ENCODE peak calls at places on chromosomes 4 and X, in six cellular contexts. U is GM12878, W is GM12892, Y is K562, D is H1, V is HepG2. I is an unnamed sample.

GRCh38 chrX:106436695-106437094 is 175.1 kb upstream of the RADX start:
- DNase-seq in U (no peak), W (no peak), Y (no peak), D (no peak), V (no peak), I (no peak)

GRCh38 chrX:123797543-123798447 is 62.1 kb upstream of the XIAP start:
- DNase-seq in U (no peak), W (no peak), Y (no peak), D (no peak), V (peak), I (no peak)

GRCh38 chrX:1491851-1492349 is 39.2 kb upstream of the ASMTL start:
- DNase-seq in U (peak), W (peak), Y (peak), D (peak), V (peak), I (peak)

GRCh38 chr4:3442959-3443749 is 1.4 kb downstream of the HGFAC start:
- DNase-seq in U (no peak), W (peak), Y (peak), D (peak), V (peak), I (peak)

GRCh38 chr4:166481739-166482138 is 608.7 kb downstream of the TLL1 start:
- DNase-seq in U (peak), W (no peak), Y (no peak), D (no peak), V (no peak), I (no peak)

GRCh38 chr4:78648639-78649363 is 97.2 kb downstream of the ANXA3 start:
- DNase-seq in U (no peak), W (no peak), Y (no peak), D (no peak), V (no peak), I (no peak)

GRCh38 chr4:87032884-87033533 is 98.2 kb downstream of the AFF1 start:
- DNase-seq in U (no peak), W (no peak), Y (no peak), D (no peak), V (peak), I (no peak)

GRCh38 chrX:107894038-107894437 is 68.4 kb downstream of the MID2 start:
- DNase-seq in U (peak), W (peak), Y (peak), D (peak), V (peak), I (peak)

GRCh38 chr4:110904435-110905050 is 281.7 kb upstream of the PITX2 start:
- DNase-seq in U (no peak), W (no peak), Y (no peak), D (no peak), V (no peak), I (no peak)

GRCh38 chr4:94947681-94948108 is 189.9 kb downstream of the BMPR1B start:
- DNase-seq in U (no peak), W (no peak), Y (no peak), D (no peak), V (no peak), I (no peak)

GRCh38 chr4:18012115-18012806 is 9.3 kb downstream of the LCORL start:
- DNase-seq in U (no peak), W (no peak), Y (no peak), D (no peak), V (no peak), I (no peak)

GRCh38 chrX:132737743-132738142 is 220.7 kb downstream of the HS6ST2 start:
- DNase-seq in U (no peak), W (no peak), Y (no peak), D (no peak), V (no peak), I (no peak)

GRCh38 chr4:53365121-53365485 is 758 bp downstream of the SCFD2 start:
- DNase-seq in U (no peak), W (no peak), Y (peak), D (no peak), V (peak), I (no peak)

GRCh38 chr4:173257732-173258717 is 76.1 kb downstream of the HMGB2 start:
- DNase-seq in U (no peak), W (peak), Y (peak), D (no peak), V (peak), I (no peak)

GRCh38 chr4:165343353-165344191 is 16.1 kb downstream of the MSMO1 start:
- DNase-seq in U (no peak), W (no peak), Y (no peak), D (no peak), V (peak), I (no peak)

GRCh38 chrX:112521658-112522057 is 158.1 kb downstream of the LHFPL1 start:
- DNase-seq in U (no peak), W (no peak), Y (no peak), D (no peak), V (no peak), I (no peak)

GRCh38 chr4:118389731-118390520 is 37.1 kb upstream of the PRSS12 start:
- DNase-seq in U (no peak), W (no peak), Y (no peak), D (no peak), V (no peak), I (no peak)

GRCh38 chrX:13411496-13412207 is 91.8 kb upstream of the ATXN3L start:
- DNase-seq in U (no peak), W (no peak), Y (no peak), D (no peak), V (no peak), I (no peak)

GRCh38 chrX:53269536-53270107 is 11.8 kb downstream of the IQSEC2 start:
- DNase-seq in U (no peak), W (no peak), Y (no peak), D (no peak), V (no peak), I (no peak)

DNA sequence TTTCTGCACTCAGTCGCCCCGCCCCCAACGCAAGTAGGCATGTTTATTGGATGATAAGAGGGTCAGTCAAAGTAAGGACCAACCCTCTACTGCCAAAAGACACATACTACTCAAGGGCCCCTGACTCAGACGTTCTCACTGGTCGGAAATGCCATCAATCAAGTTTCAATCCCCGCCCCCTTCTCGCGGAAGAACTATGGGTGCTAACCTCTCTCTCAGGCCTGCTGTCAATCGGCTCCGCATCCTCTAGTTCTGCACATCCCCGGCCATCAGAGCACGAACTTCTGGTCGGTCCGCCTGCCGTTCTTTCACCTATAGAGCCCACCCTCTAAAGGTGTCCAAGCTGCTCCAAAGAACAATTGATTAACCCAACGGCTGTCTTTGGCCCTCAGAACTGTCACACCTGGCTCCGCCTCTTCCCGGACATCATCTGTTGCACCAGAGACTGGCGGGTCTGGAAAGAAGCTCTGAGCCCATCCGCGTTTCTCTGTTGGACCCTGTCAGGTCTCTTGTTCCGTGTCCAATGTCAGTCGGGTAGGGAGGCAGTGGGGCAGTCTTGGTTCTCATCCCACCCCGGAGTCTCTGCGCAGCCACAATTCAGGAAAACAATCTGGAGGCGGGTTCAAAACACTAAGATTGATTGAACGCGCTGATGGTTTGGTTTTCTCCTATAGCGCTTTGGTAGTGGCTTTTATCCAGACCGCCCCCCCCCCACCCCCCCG is 15.2 kb downstream of the NDUFB11 start:
- DNase-seq in U (peak), W (peak), Y (peak), D (peak), V (peak), I (peak)
- TF ChIP-seq POLR2A in U (peak), W (peak), Y (peak), D (no peak), V (peak), I (peak)

GRCh38 chrX:42098897-42099296 is 175.5 kb upstream of the CASK start:
- DNase-seq in U (no peak), W (no peak), Y (no peak), D (no peak), V (no peak), I (no peak)
- TF ChIP-seq TAF1 in U (no peak), W (no peak), Y (no peak), D (no peak), V (no peak), I (no peak)

DNA sequence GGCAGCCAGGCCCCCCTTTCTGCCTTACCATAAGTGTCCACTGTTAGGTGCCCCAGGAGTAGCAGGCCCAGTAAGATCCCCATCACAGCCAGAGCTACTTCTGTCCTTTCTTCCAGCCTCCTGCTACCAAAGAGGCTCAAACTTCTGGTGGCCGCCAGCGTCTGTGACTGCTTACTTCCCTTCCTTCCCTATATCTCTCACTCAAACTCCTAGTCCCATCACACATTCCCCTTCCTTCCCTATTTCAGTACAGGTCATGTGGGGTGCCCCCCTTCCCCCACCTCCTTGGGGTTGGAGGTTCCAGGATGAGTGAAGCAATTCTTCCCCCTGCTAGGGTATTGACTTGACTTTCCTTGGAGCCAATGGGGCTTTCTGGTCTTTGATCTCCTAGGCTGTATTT is at the start of gene VSIG4:
- DNase-seq in U (no peak), W (no peak), Y (no peak), D (no peak), V (no peak), I (no peak)
- TF ChIP-seq POLR2A in U (no peak), W (no peak), Y (no peak), D (no peak), V (no peak), I (no peak)

DNA sequence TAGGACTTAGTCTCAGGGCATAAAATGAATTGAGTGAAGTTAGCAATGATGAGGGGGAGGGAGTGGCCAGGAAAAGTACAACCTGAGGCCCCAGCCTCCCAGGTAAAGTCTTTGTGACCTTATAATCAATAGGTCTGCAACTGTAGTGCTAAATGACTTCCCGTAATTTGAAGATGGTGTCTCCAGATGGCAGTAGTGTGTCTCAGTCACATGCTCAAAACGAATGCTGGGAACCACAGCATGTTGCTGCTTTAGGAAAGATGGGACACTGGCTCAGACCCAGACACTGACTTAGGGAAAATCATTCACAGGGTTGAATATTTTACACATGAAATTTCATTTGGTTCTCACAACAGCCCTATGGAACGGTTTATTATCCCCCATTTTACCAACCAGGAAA is 10.3 kb downstream of the SRPX2 start:
- DNase-seq in U (no peak), W (no peak), Y (no peak), D (no peak), V (no peak), I (no peak)
- TF ChIP-seq TAF1 in U (no peak), W (no peak), Y (no peak), D (no peak), V (no peak), I (no peak)

GRCh38 chrX:120485562-120486520 is 16.7 kb upstream of the LAMP2 start:
- DNase-seq in U (peak), W (peak), Y (peak), D (peak), V (peak), I (peak)
- TF ChIP-seq POLR2A in U (no peak), W (no peak), Y (peak), D (peak), V (peak), I (no peak)

GRCh38 chr4:41880840-41881831 is 54.1 kb upstream of the TMEM33 start:
- DNase-seq in U (no peak), W (no peak), Y (no peak), D (peak), V (no peak), I (no peak)
- TF ChIP-seq TAF1 in U (no peak), W (no peak), Y (no peak), D (no peak), V (no peak), I (no peak)

I was measured in GM12891.